ENCODE peak calls at places on chromosome 9, in six cellular contexts. P is A549, V is body of pancreas, S is gastrocnemius medialis, Y is right atrium auricular region, U is SK-N-SH. W is an unnamed sample. For H3K4me1, the result is how much of the 10 kb centered on the place peaks cover.

GRCh38 chr9:86256653-86257052 is 2.8 kb downstream of the C9orf153 start:
- DNase-seq in U (no peak), Y (no peak), P (no peak), S (no peak), V (no peak), W (no peak)

GRCh38 chr9:89354471-89354870 is 36.2 kb downstream of the SECISBP2 start:
- DNase-seq in Y (no peak), U (no peak), V (no peak), S (no peak), P (no peak), W (no peak)

GRCh38 chr9:98019098-98019497 is 36.0 kb downstream of the ANP32B start:
- DNase-seq in V (no peak), P (no peak), Y (no peak), S (no peak), U (no peak), W (no peak)

GRCh38 chr9:76379494-76379893 is 14.7 kb downstream of the RFK start:
- DNase-seq in Y (no peak), S (no peak), P (peak), U (no peak), V (peak), W (no peak)

GRCh38 chr9:96612105-96612965 is 7.3 kb downstream of the CDC14B start:
- DNase-seq in Y (peak), U (peak), P (peak), V (peak), S (peak), W (no peak)

GRCh38 chr9:32906213-32906612 is 95.2 kb downstream of the APTX start:
- DNase-seq in V (no peak), P (no peak), U (no peak), Y (no peak), S (no peak), W (no peak)

GRCh38 chr9:16068476-16068875 is 515.6 kb downstream of the CCDC171 start:
- DNase-seq in Y (no peak), V (no peak), U (no peak), S (no peak), P (no peak), W (no peak)

GRCh38 chr9:124216474-124217176 is 41.1 kb upstream of the NEK6 start:
- DNase-seq in V (no peak), Y (no peak), P (no peak), U (no peak), S (peak), W (peak)

GRCh38 chr9:3241290-3241689 is 284.5 kb downstream of the RFX3 start:
- DNase-seq in P (no peak), Y (no peak), S (no peak), U (no peak), V (no peak), W (no peak)

GRCh38 chr9:92563701-92564100 is 27.9 kb upstream of the ECM2 start:
- DNase-seq in V (no peak), U (no peak), S (no peak), P (no peak), Y (no peak), W (no peak)

GRCh38 chr9:76887951-76888350 is 18.0 kb downstream of the PRUNE2 start:
- DNase-seq in Y (no peak), P (no peak), S (no peak), V (no peak), U (no peak), W (no peak)

GRCh38 chr9:78507008-78507407 is 210.1 kb downstream of the PSAT1 start:
- DNase-seq in P (no peak), U (peak), Y (no peak), S (no peak), V (no peak), W (no peak)

GRCh38 chr9:84300271-84300670 is 40.3 kb downstream of the SLC28A3 start:
- DNase-seq in S (no peak), V (no peak), U (no peak), P (no peak), Y (no peak), W (no peak)

GRCh38 chr9:8331507-8331906 is 531.9 kb upstream of the DMAC1 start:
- DNase-seq in P (no peak), S (no peak), Y (no peak), U (no peak), V (no peak), W (no peak)

GRCh38 chr9:133101356-133102189 is 19.5 kb downstream of the RALGDS start:
- DNase-seq in S (peak), V (peak), Y (no peak), U (no peak), P (no peak), W (no peak)

GRCh38 chr9:138059196-138059595 is 181.6 kb downstream of the CACNA1B start:
- DNase-seq in P (no peak), S (no peak), V (no peak), Y (no peak), U (no peak), W (no peak)

GRCh38 chr9:77856615-77857014 is 175.0 kb downstream of the GNAQ start:
- DNase-seq in U (no peak), S (no peak), Y (no peak), P (no peak), V (no peak), W (no peak)

GRCh38 chr9:109478665-109479380 is 19.3 kb downstream of the PTPN3 start:
- DNase-seq in Y (no peak), S (no peak), P (no peak), V (no peak), U (no peak), W (no peak)

GRCh38 chr9:116234091-116234490 is 80.5 kb downstream of the PAPPA start:
- DNase-seq in S (no peak), V (no peak), U (peak), Y (no peak), P (peak), W (no peak)

GRCh38 chr9:79224672-79225433 is 346.9 kb upstream of the TLE4 start:
- DNase-seq in U (no peak), S (no peak), V (no peak), Y (no peak), P (peak), W (no peak)

GRCh38 chr9:81132318-81132717 is 557.0 kb downstream of the TLE1 start:
- DNase-seq in S (no peak), Y (no peak), P (no peak), U (no peak), V (no peak), W (no peak)

GRCh38 chr9:107983191-107983603 is 493.6 kb upstream of the KLF4 start:
- DNase-seq in V (no peak), S (no peak), U (no peak), Y (no peak), P (no peak), W (no peak)

GRCh38 chr9:81635526-81636279 is 53.6 kb downstream of the TLE1 start:
- DNase-seq in V (no peak), Y (no peak), U (no peak), S (no peak), P (no peak), W (no peak)

GRCh38 chr9:21553441-21553840 is 71.3 kb upstream of the IFNE start:
- DNase-seq in V (no peak), P (no peak), S (no peak), U (no peak), Y (no peak), W (no peak)

GRCh38 chr9:87579761-87580626 is 82.3 kb downstream of the DAPK1 start:
- DNase-seq in V (no peak), P (no peak), U (no peak), Y (no peak), S (no peak), W (no peak)

GRCh38 chr9:83962165-83962564 is 17.9 kb downstream of the HNRNPK start:
- DNase-seq in U (no peak), S (no peak), V (no peak), P (peak), Y (no peak), W (no peak)

GRCh38 chr9:9612270-9612669 is 1000.5 kb downstream of the PTPRD start:
- DNase-seq in S (no peak), Y (no peak), P (no peak), U (peak), V (no peak), W (no peak)

GRCh38 chr9:110278080-110278707 is 21.9 kb upstream of the TXN start:
- DNase-seq in S (no peak), P (no peak), U (no peak), V (no peak), Y (no peak), W (no peak)

GRCh38 chr9:123085916-123086315 is 52.4 kb downstream of the GPR21 start:
- DNase-seq in V (no peak), S (no peak), U (no peak), P (no peak), Y (no peak), W (no peak)

GRCh38 chr9:89464991-89465390 is 32.9 kb downstream of the SEMA4D start:
- DNase-seq in U (no peak), P (no peak), S (peak), Y (no peak), V (no peak), W (no peak)

GRCh38 chr9:137055385-137056364 is 1.8 kb upstream of the ENTPD2 start:
- DNase-seq in U (peak), S (peak), Y (peak), V (peak), P (peak), W (no peak)

GRCh38 chr9:137058651-137059234 is 4.9 kb upstream of the ENTPD2 start:
- DNase-seq in S (no peak), U (no peak), V (no peak), P (no peak), Y (no peak), W (no peak)

GRCh38 chr9:137054932-137055384 is 1.1 kb upstream of the ENTPD2 start:
- DNase-seq in U (no peak), V (no peak), Y (no peak), S (no peak), P (no peak), W (no peak)

GRCh38 chr9:137057545-137057944 is 3.7 kb upstream of the ENTPD2 start:
- DNase-seq in P (no peak), S (no peak), Y (no peak), U (no peak), V (no peak), W (no peak)

DNA sequence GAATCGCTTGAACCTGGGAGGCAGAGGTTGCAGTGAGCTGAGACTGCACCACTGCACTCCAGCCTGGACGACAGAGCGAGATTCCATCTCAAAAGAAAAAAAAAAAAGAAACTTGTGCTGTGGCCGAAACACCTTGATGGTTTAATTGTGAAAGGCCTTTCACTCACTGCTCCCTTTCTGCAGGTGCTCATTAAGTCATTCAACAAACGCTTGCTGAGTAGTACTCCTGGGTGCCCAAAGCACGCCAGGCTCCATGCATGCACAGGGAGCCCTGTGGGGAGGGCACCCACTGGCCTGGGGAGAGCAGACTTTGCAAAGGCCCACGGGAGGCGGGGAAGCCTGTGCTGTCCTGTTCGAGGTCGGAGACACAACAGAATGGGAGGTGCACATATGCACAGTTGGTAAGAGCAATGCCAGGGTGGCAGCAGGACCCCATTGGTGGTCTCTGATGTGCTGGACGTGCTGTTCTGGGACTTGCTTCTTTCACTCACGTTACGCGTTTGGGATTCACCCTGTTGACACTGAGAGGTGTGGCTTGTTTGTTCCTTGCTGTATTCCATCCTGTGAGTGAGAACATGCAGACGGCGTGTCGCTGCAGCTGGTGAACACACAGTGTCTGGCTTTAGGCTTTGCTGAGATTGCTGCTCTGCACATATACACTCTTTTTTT is 3.0 kb upstream of the ENTPD2 start:
- DNase-seq in S (no peak), P (peak), Y (no peak), U (no peak), V (no peak), W (no peak)
- H3K4me1 ChIP-seq in S (under half), P (half or more), Y (under half), U (under half), V (under half), W (under half)

DNA sequence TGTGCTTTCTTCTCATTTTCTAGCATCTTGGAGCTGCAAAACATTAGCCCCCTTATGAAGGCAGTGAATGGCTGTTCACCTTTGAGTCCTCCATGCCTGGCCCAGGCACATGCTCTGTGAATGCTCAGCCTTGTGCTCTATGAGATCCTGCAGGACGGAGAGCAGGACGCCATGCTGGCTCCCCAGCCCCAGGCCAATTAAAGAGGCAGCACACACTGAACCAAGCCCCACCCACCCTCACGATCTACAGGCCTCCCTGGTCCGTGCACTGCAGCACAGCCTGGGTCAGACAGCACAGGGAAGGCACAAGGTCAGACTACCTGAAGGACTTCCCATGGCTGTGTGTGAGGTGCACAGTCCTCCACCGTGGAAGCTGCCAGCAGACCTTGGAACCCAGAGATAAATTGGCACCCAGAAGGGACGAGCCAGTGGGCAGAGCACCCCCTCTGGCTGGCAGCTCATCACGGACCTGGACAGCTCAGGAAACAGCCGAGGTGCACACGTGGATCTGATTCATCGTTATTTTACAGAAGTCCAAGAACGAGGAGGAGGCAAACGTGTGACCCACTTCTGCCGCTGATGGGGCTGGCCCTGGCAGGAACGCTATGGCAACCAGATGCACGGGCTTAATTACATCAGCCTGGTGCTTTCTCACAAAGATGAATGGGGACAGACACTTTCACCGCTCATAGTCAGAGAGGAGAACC is 59.5 kb downstream of the OLFM1 start:
- DNase-seq in V (no peak), U (peak), P (no peak), S (no peak), Y (no peak), W (no peak)
- H3K4me3 ChIP-seq in V (no peak), U (no peak), P (no peak), S (no peak), Y (no peak), W (no peak)

GRCh38 chr9:68731857-68732256 is 26.8 kb downstream of the PIP5K1B start:
- DNase-seq in P (no peak), Y (no peak), U (no peak), V (no peak), S (no peak), W (no peak)
- H3K4me1 ChIP-seq in P (under half), Y (under half), U (under half), V (under half), S (under half), W (under half)

GRCh38 chr9:131043097-131043496 is 34.1 kb downstream of the LAMC3 start:
- DNase-seq in Y (no peak), U (no peak), P (no peak), V (no peak), S (no peak), W (no peak)
- H3K4me3 ChIP-seq in Y (no peak), U (no peak), P (no peak), V (no peak), S (no peak), W (no peak)

GRCh38 chr9:113572076-113572861 is 108.7 kb downstream of the RGS3 start:
- DNase-seq in U (no peak), V (peak), P (no peak), Y (no peak), S (peak), W (no peak)

GRCh38 chr9:113577525-113578261 is 114.2 kb downstream of the RGS3 start:
- DNase-seq in Y (no peak), P (no peak), U (peak), S (no peak), V (peak), W (no peak)

GRCh38 chr9:113573303-113573958 is 109.9 kb downstream of the RGS3 start:
- DNase-seq in U (no peak), Y (no peak), V (peak), S (peak), P (no peak), W (no peak)

GRCh38 chr9:113573959-113574352 is 110.4 kb downstream of the RGS3 start:
- DNase-seq in P (no peak), V (no peak), U (no peak), Y (no peak), S (no peak), W (no peak)

DNA sequence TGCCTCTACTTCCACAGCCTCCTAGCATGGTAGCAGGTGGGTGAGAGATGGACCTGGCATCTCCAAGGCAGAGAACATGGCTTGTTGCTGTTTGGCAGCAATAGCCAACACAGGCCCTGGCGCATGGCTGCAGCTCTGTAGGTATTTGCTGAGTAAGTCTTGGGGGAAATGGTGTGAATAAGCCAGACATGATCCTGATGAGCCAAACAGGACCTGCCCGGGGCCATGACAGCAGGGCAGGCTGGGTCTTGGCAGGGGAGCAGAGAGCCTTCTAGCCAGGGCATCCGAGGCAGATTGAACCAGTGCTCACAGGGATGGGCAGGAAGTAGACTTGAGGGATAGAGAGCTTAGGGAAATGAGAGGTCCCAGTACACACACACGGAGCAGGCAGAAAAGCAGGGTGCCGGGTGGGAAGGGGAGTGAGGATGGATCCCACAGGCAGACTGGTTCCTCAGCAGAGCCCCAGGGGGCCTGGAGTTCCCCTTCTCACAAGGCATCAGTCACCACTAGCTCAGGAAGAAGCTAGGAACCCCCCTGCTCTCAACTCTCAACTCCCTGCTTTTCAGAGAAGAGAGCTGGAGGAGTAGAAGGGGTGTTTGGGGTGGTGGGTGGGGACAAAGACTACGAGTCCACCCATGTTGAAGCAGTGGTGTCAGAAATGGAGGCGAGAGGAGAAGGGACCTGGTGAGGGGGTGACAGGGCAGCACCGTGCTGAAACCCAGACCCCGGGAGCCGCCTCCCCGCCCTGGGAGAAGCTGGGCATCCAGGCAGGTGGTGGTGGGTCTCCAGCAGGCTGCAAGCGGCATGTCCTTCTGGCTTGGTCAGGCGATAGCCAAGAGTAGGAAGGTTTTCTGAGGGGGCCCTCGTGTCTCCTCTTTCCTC is 111.1 kb downstream of the RGS3 start:
- DNase-seq in P (no peak), U (no peak), Y (no peak), V (peak), S (no peak), W (no peak)
- H3K4me1 ChIP-seq in P (under half), U (under half), Y (under half), V (half or more), S (half or more), W (under half)

GRCh38 chr9:70415476-70415875 is 1.0 kb upstream of the KLF9 start:
- DNase-seq in S (no peak), U (no peak), V (no peak), Y (peak), P (no peak), W (no peak)

GRCh38 chr9:70413798-70414775 is at the start of gene KLF9:
- DNase-seq in S (peak), U (peak), P (peak), Y (peak), V (peak), W (peak)

GRCh38 chr9:70413427-70413797 is 1.0 kb downstream of the KLF9 start:
- DNase-seq in V (no peak), S (no peak), Y (no peak), P (no peak), U (peak), W (peak)

GRCh38 chr9:70412678-70413426 is 1.6 kb downstream of the KLF9 start:
- DNase-seq in P (peak), U (peak), V (peak), Y (peak), S (peak), W (peak)

GRCh38 chr9:70415041-70415440 is 584 bp upstream of the KLF9 start:
- DNase-seq in U (no peak), P (no peak), Y (no peak), S (no peak), V (no peak), W (no peak)
- H3K4me3 ChIP-seq in U (peak), P (no peak), Y (peak), S (peak), V (no peak), W (peak)

GRCh38 chr9:128918921-128919320 is 1.9 kb upstream of the PHYHD1 start:
- DNase-seq in V (no peak), S (no peak), P (no peak), Y (no peak), U (no peak), W (no peak)

GRCh38 chr9:128920381-128921058 is at the start of gene PHYHD1:
- DNase-seq in V (peak), S (peak), P (no peak), Y (peak), U (no peak), W (no peak)

GRCh38 chr9:128916745-128917144 is 4.0 kb upstream of the PHYHD1 start:
- DNase-seq in Y (no peak), P (no peak), U (no peak), V (no peak), S (no peak), W (no peak)

GRCh38 chr9:128917151-128917849 is 3.5 kb upstream of the PHYHD1 start:
- DNase-seq in P (peak), S (peak), V (peak), Y (peak), U (no peak), W (no peak)

DNA sequence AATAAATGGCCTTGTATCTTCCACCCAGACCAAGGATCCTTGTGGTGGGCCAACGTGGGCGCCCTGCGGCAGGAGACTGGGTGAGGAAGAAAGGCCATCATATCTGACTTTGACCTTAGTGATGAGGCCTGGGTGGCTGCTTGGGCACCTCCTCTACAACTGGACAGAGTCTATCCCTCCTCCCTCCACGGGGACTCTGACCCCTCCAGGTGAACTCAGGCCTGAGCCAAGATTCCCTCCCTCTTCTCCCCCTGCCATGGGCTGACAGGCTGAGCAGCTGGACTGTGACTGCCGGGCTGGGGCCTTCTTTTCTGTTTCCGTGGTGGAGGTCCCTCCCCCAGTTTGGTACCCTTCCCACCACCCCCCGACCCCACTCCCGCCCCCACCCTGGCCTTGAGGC is 1.4 kb upstream of the PHYHD1 start:
- DNase-seq in S (no peak), U (no peak), V (peak), Y (no peak), P (no peak), W (no peak)
- H3K4me1 ChIP-seq in S (half or more), U (under half), V (half or more), Y (under half), P (under half), W (under half)